ENCODE peak calls at places on chromosomes 7 and 10, in six cellular contexts. D is GM12878, T is ovary, Q is A549, H is H1, Y is stomach. K is an unnamed sample.

GRCh38 chr7:158863611-158864506 is 7.5 kb downstream of the DYNC2I1 start:
- DNase-seq in D (peak), T (peak), Q (peak), H (no peak), Y (peak), K (peak)

GRCh38 chr7:126569402-126569801 is 683.3 kb downstream of the GRM8 start:
- DNase-seq in D (peak), T (no peak), Q (no peak), H (no peak), Y (no peak), K (no peak)

GRCh38 chr10:112532053-112532658 is 85.1 kb downstream of the VTI1A start:
- DNase-seq in D (peak), T (no peak), Q (no peak), H (no peak), Y (no peak), K (no peak)

GRCh38 chr10:3068968-3069737 is 1.8 kb downstream of the PFKP start:
- DNase-seq in D (no peak), T (peak), Q (no peak), H (no peak), Y (no peak), K (no peak)

GRCh38 chr7:70301673-70302072 is 703.4 kb downstream of the AUTS2 start:
- DNase-seq in D (no peak), T (no peak), Q (no peak), H (no peak), Y (no peak), K (no peak)

GRCh38 chr10:32054087-32054486 is 2.1 kb downstream of the KIF5B start:
- DNase-seq in D (no peak), T (no peak), Q (peak), H (no peak), Y (no peak), K (no peak)

GRCh38 chr10:52256832-52257691 is 57.0 kb upstream of the DKK1 start:
- DNase-seq in D (peak), T (no peak), Q (peak), H (no peak), Y (no peak), K (no peak)

GRCh38 chr10:43958071-43958432 is 309.4 kb upstream of the ZNF32 start:
- DNase-seq in D (no peak), T (no peak), Q (no peak), H (no peak), Y (no peak), K (no peak)

GRCh38 chr10:70145666-70146488 is 623 bp downstream of the TYSND1 start:
- DNase-seq in D (no peak), T (no peak), Q (peak), H (peak), Y (peak), K (peak)

GRCh38 chr10:132264966-132265877 is 42.5 kb downstream of the STK32C start:
- DNase-seq in D (no peak), T (peak), Q (no peak), H (no peak), Y (no peak), K (no peak)

GRCh38 chr7:66206909-66207240 is 1.7 kb downstream of the TPST1 start:
- DNase-seq in D (no peak), T (no peak), Q (no peak), H (no peak), Y (no peak), K (no peak)

GRCh38 chr7:97215556-97215955 is 98.1 kb downstream of the SDHAF3 start:
- DNase-seq in D (no peak), T (no peak), Q (no peak), H (no peak), Y (no peak), K (no peak)

GRCh38 chr10:54133201-54133600 is 667.8 kb downstream of the PCDH15 start:
- DNase-seq in D (no peak), T (no peak), Q (no peak), H (no peak), Y (no peak), K (no peak)

GRCh38 chr7:134126937-134127848 is at the start of gene LRGUK:
- DNase-seq in D (peak), T (peak), Q (peak), H (peak), Y (peak), K (peak)

GRCh38 chr7:16136896-16137295 is 284.4 kb downstream of the CRPPA start:
- DNase-seq in D (no peak), T (no peak), Q (no peak), H (no peak), Y (no peak), K (no peak)

GRCh38 chr7:91201731-91202130 is 62.5 kb upstream of the FZD1 start:
- DNase-seq in D (no peak), T (no peak), Q (no peak), H (no peak), Y (no peak), K (no peak)

GRCh38 chr7:127391591-127392181 is 822 bp downstream of the ZNF800 start:
- DNase-seq in D (no peak), T (no peak), Q (peak), H (peak), Y (peak), K (no peak)

GRCh38 chr7:149422065-149422913 is 38.6 kb downstream of the ZNF777 start:
- DNase-seq in D (peak), T (peak), Q (peak), H (peak), Y (peak), K (no peak)

GRCh38 chr7:133796778-133797177 is 330.4 kb upstream of the LRGUK start:
- DNase-seq in D (no peak), T (no peak), Q (no peak), H (no peak), Y (no peak), K (no peak)

GRCh38 chr7:74627699-74628411 is 29.7 kb upstream of the GTF2I start:
- DNase-seq in D (no peak), T (peak), Q (no peak), H (peak), Y (no peak), K (no peak)

GRCh38 chr10:124802313-124802675 is 675 bp downstream of the ABRAXAS2 start:
- DNase-seq in D (no peak), T (no peak), Q (peak), H (no peak), Y (no peak), K (no peak)

GRCh38 chr10:76190871-76191270 is 759.4 kb downstream of the LRMDA start:
- DNase-seq in D (no peak), T (no peak), Q (no peak), H (no peak), Y (no peak), K (no peak)

GRCh38 chr10:17788646-17789045 is 20.5 kb upstream of the MRC1 start:
- DNase-seq in D (no peak), T (no peak), Q (no peak), H (no peak), Y (no peak), K (no peak)

GRCh38 chr7:34838329-34838728 is 180.3 kb downstream of the NPSR1 start:
- DNase-seq in D (no peak), T (no peak), Q (no peak), H (no peak), Y (no peak), K (no peak)

GRCh38 chr7:159091041-159091440 is 53.6 kb downstream of the VIPR2 start:
- DNase-seq in D (no peak), T (no peak), Q (no peak), H (peak), Y (peak), K (no peak)

GRCh38 chr10:28722065-28722803 is 44.9 kb downstream of the BAMBI start:
- DNase-seq in D (no peak), T (peak), Q (peak), H (peak), Y (no peak), K (peak)

GRCh38 chr7:43516581-43517342 is 66.1 kb upstream of the STK17A start:
- DNase-seq in D (peak), T (no peak), Q (no peak), H (no peak), Y (no peak), K (no peak)

GRCh38 chr7:49631071-49631826 is 142.2 kb upstream of the VWC2 start:
- DNase-seq in D (no peak), T (no peak), Q (no peak), H (no peak), Y (no peak), K (peak)

GRCh38 chr10:59830601-59831259 is 75.6 kb downstream of the CCDC6 start:
- DNase-seq in D (no peak), T (peak), Q (peak), H (peak), Y (peak), K (peak)

GRCh38 chr10:73065441-73065840 is 31.2 kb downstream of the P4HA1 start:
- DNase-seq in D (no peak), T (no peak), Q (no peak), H (no peak), Y (no peak), K (no peak)

GRCh38 chr10:76086571-76087260 is 655.3 kb downstream of the LRMDA start:
- DNase-seq in D (peak), T (peak), Q (peak), H (peak), Y (no peak), K (no peak)

GRCh38 chr10:93071674-93072224 is 1.9 kb upstream of the CYP26A1 start:
- DNase-seq in D (no peak), T (no peak), Q (peak), H (peak), Y (no peak), K (no peak)

DNA sequence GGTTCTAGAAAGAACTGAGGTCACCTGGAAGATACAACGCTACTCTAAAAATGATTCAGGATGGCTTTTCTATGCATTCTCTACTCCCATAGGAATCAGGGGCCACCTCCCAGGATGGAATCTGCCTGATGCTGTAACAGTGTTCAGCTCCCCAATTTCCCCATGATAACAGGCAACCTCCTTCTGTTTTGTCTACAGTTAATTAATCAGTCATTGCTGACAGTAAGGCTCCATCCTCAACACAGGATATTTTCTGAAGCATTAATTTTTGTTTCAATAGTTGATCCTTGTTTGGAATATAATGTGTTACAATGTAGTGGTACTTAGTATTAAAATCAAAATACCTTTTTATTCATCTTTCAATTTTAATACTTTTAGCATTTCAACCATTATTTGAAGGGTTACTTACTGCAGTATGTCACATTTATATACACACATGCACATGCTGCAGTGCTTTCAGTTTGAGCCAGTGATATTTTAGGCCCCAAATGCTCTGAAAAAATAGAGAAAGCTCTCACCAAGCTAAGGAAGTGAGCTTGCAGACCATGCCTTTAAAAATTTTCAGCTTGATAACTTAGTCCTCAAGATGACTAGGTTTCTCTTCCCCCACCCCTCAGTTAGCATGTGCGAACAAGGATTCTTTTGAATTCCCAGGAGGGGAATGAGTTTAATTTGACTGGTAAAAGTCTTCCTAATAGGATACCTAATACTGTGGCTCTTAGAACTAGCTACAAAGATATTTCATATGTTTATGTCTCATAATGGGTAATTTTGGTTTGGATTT is 592 bp upstream of the PIK3CG start:
- DNase-seq in D (peak), T (no peak), Q (no peak), H (no peak), Y (no peak), K (no peak)
- H3K4me3 ChIP-seq in D (peak), T (no peak), Q (no peak), H (no peak), Y (no peak), K (peak)

DNA sequence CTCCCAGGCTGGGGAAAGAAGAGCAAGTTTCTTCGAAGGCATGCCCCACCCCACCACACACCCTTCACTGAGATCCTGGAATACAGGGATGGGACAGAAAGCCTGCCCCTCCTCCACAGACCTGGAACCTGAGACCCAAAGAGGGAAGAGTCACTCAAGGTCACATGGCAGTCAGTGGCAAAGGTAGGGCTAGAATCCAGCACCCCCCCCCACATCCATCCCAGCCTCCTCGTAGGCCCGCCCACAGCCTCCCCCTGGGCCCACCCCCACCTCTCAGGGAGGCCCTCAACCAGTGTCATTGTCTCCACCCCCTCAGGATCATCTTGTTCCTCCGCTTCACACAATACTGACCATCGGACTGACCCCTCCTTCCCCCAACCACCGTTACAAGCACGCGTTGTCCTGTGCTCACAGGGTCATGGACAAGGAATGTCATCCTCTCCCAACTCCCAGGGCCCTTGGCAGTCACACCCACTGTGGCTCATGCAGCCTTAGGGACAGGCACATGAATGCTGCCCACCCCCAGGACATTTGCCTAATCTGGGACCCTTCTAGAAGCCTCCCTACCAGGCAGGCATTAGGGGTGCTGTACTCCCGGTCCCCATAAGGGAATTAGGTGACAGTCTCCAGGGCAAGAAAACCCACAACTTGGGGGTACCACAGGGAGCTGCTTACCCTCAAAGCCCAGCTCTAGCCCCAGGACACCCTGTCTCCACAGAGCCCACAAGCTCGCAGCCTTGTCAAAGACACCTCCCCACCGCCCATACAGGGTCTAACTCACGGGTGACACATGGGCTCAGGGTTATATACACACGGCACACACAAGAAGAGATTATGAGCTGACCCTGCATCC is 1.4 kb downstream of the KCNH2 start:
- DNase-seq in D (no peak), T (no peak), Q (no peak), H (no peak), Y (no peak), K (no peak)
- TF ChIP-seq EP300 in D (no peak), T (no peak), Q (no peak), H (no peak), Y (no peak), K (no peak)

DNA sequence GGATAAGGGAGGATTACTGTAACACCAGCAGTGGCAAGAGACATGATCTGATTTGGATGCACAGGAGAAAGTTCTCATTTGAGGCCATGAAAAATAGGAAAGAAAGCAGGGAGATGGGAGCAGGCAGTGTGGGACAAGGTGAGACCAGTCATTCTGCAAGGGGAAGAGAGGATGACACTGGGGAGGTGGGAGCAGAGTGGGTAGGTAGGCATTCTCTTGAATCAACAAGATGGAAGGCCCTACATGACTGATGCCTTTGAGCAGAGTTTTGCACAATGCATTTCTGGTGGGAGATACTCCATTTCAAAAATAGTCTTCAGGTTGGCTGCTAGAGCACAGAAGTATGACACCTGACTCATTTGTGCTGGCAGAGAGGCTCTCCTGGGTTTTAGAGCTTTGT is 10.5 kb downstream of the RPS24 start:
- DNase-seq in D (no peak), T (no peak), Q (no peak), H (no peak), Y (no peak), K (no peak)
- H3K4me3 ChIP-seq in D (no peak), T (no peak), Q (no peak), H (no peak), Y (no peak), K (no peak)

DNA sequence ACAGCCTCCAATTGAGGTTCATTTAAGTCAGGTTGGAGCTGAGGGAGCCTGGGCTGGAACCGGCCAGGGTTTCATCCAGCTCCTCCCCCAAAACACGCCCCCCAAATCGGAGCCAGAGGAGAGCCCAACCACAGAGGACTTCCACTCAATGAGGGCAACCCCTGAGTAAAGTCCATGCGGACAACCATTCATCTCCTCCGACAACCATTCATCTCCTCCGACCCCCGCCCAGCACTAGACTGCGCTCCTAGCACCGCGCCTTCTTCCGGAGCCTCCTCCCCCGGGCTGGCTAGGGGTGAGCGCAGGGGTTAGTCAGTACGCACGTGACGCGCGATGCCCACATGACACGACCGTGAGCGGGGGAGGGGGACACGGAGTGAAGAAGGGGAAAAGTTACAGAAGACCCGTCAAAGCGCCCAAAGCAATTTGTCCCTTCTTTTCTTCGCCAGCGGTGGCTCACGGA is 1.4 kb downstream of the MAGI2 start:
- DNase-seq in D (no peak), T (peak), Q (peak), H (peak), Y (peak), K (peak)
- TF ChIP-seq EP300 in D (no peak), T (peak), Q (peak), H (no peak), Y (no peak), K (peak)

GRCh38 chr7:75715864-75716263 is 22.9 kb downstream of the HIP1 start:
- DNase-seq in D (no peak), T (no peak), Q (no peak), H (no peak), Y (no peak), K (no peak)

GRCh38 chr7:75711076-75711475 is 27.7 kb downstream of the HIP1 start:
- DNase-seq in D (no peak), T (no peak), Q (no peak), H (no peak), Y (no peak), K (no peak)

GRCh38 chr7:75711634-75712494 is 26.9 kb downstream of the HIP1 start:
- DNase-seq in D (no peak), T (no peak), Q (no peak), H (no peak), Y (no peak), K (no peak)

GRCh38 chr7:75716992-75717626 is 21.6 kb downstream of the HIP1 start:
- DNase-seq in D (no peak), T (no peak), Q (peak), H (no peak), Y (no peak), K (no peak)

GRCh38 chr7:75712517-75713361 is 26.0 kb downstream of the HIP1 start:
- DNase-seq in D (no peak), T (no peak), Q (no peak), H (no peak), Y (no peak), K (no peak)
- H3K4me3 ChIP-seq in D (no peak), T (no peak), Q (no peak), H (no peak), Y (no peak), K (no peak)

GRCh38 chr10:4243169-4243568 is 458.2 kb upstream of the KLF6 start:
- DNase-seq in D (no peak), T (no peak), Q (no peak), H (no peak), Y (no peak), K (no peak)

GRCh38 chr10:4242561-4243035 is 457.6 kb upstream of the KLF6 start:
- DNase-seq in D (no peak), T (no peak), Q (no peak), H (no peak), Y (no peak), K (no peak)

GRCh38 chr10:4240641-4241197 is 455.7 kb upstream of the KLF6 start:
- DNase-seq in D (no peak), T (no peak), Q (no peak), H (no peak), Y (no peak), K (no peak)

GRCh38 chr10:4243651-4244050 is 458.6 kb upstream of the KLF6 start:
- DNase-seq in D (no peak), T (no peak), Q (peak), H (no peak), Y (no peak), K (no peak)

GRCh38 chr10:4241724-4242345 is 456.8 kb upstream of the KLF6 start:
- DNase-seq in D (no peak), T (no peak), Q (no peak), H (no peak), Y (no peak), K (peak)
- TF ChIP-seq EP300 in D (no peak), T (peak), Q (no peak), H (no peak), Y (no peak), K (no peak)

GRCh38 chr10:35821339-35821911 is 179.3 kb upstream of the FZD8 start:
- DNase-seq in D (peak), T (no peak), Q (no peak), H (no peak), Y (no peak), K (no peak)
- H3K4me3 ChIP-seq in D (no peak), T (no peak), Q (no peak), H (no peak), Y (no peak), K (no peak)

GRCh38 chr10:130167707-130168106 is 31.5 kb downstream of the GLRX3 start:
- DNase-seq in D (no peak), T (no peak), Q (no peak), H (no peak), Y (no peak), K (no peak)

GRCh38 chr10:130174343-130174742 is 38.2 kb downstream of the GLRX3 start:
- DNase-seq in D (no peak), T (no peak), Q (no peak), H (no peak), Y (no peak), K (no peak)

GRCh38 chr10:130171196-130171595 is 35.0 kb downstream of the GLRX3 start:
- DNase-seq in D (no peak), T (no peak), Q (no peak), H (no peak), Y (no peak), K (no peak)

GRCh38 chr10:130167193-130167592 is 31.0 kb downstream of the GLRX3 start:
- DNase-seq in D (no peak), T (no peak), Q (no peak), H (no peak), Y (no peak), K (no peak)

GRCh38 chr10:130169136-130169888 is 33.1 kb downstream of the GLRX3 start:
- DNase-seq in D (no peak), T (no peak), Q (no peak), H (no peak), Y (no peak), K (no peak)
- TF ChIP-seq EP300 in D (no peak), T (no peak), Q (no peak), H (no peak), Y (no peak), K (no peak)

K was measured in tibial nerve.